ENCODE peak calls at places on chromosome 6, in eight cellular contexts. V is CD8-positive, alpha-beta memory T cell; F is caudate nucleus; J is fibroblast of lung; Y is keratinocyte; C is mammary epithelial cell; L is transverse colon; M is pancreas. I is an unnamed sample.

GRCh38 chr6:105769987-105770386 is 316.1 kb upstream of the PRDM1 start:
- DNase-seq in V (no peak), M (no peak), J (peak), L (no peak), F (no peak), Y (no peak), C (peak), I (peak)

GRCh38 chr6:17519120-17519519 is 81.0 kb upstream of the FAM8A1 start:
- DNase-seq in F (no peak), Y (peak), V (no peak), C (no peak), L (no peak), M (no peak), J (peak), I (no peak)

GRCh38 chr6:2231438-2231837 is 14.0 kb downstream of the GMDS start:
- DNase-seq in M (no peak), F (no peak), Y (no peak), C (no peak), V (no peak), L (no peak), J (peak), I (no peak)

GRCh38 chr6:113488812-113489685 is 368.1 kb upstream of the MARCKS start:
- DNase-seq in M (no peak), L (no peak), Y (no peak), V (no peak), C (no peak), J (no peak), F (no peak), I (no peak)

GRCh38 chr6:82878812-82879211 is 186.8 kb downstream of the UBE3D start:
- DNase-seq in L (no peak), J (peak), C (no peak), F (no peak), M (no peak), V (no peak), Y (no peak), I (no peak)

GRCh38 chr6:129759851-129760595 is 50.0 kb upstream of the ARHGAP18 start:
- DNase-seq in L (no peak), F (no peak), Y (no peak), M (no peak), C (no peak), J (no peak), V (no peak), I (no peak)

GRCh38 chr6:31350973-31351733 is 5.8 kb downstream of the HLA-B start:
- DNase-seq in C (no peak), Y (no peak), F (no peak), J (no peak), M (no peak), L (no peak), V (no peak), I (no peak)

GRCh38 chr6:42073287-42073686 is 23.0 kb downstream of the TAF8 start:
- DNase-seq in V (no peak), J (no peak), L (no peak), C (no peak), F (no peak), Y (no peak), M (no peak), I (no peak)

GRCh38 chr6:152462716-152463115 is 174.4 kb downstream of the SYNE1 start:
- DNase-seq in J (no peak), C (no peak), L (no peak), V (no peak), F (no peak), M (no peak), Y (no peak), I (no peak)

GRCh38 chr6:81682238-81682795 is 70.2 kb downstream of the TENT5A start:
- DNase-seq in F (no peak), M (no peak), Y (no peak), V (no peak), J (peak), L (no peak), C (no peak), I (no peak)

GRCh38 chr6:146781836-146782235 is 183.1 kb downstream of the ADGB start:
- DNase-seq in C (no peak), J (no peak), F (no peak), Y (no peak), V (no peak), M (no peak), L (no peak), I (no peak)

GRCh38 chr6:49888742-49889431 is 22.6 kb upstream of the CRISP1 start:
- DNase-seq in M (no peak), Y (no peak), L (no peak), C (no peak), V (no peak), F (no peak), J (no peak), I (no peak)

GRCh38 chr6:86070151-86070550 is 427.5 kb upstream of the SYNCRIP start:
- DNase-seq in M (no peak), J (no peak), Y (no peak), V (no peak), L (no peak), C (no peak), F (no peak), I (no peak)
- H3K27ac ChIP-seq in M (no peak), J (no peak), Y (no peak), V (no peak), L (no peak), C (no peak), F (no peak), I (no peak)

GRCh38 chr6:93418113-93418447 is 1.3 kb downstream of the EPHA7 start:
- DNase-seq in F (no peak), J (no peak), V (no peak), Y (no peak), L (no peak), M (no peak), C (no peak), I (no peak)
- H3K27ac ChIP-seq in F (peak), J (no peak), V (no peak), Y (no peak), L (peak), M (no peak), C (no peak), I (no peak)

GRCh38 chr6:138258197-138258596 is 39.9 kb upstream of the PBOV1 start:
- DNase-seq in L (no peak), F (no peak), Y (no peak), C (no peak), J (no peak), V (no peak), M (no peak), I (no peak)
- H3K27ac ChIP-seq in L (no peak), F (no peak), Y (no peak), C (no peak), J (no peak), V (no peak), M (no peak), I (no peak)

GRCh38 chr6:45703041-45703739 is 312.5 kb downstream of the CLIC5 start:
- DNase-seq in F (no peak), J (peak), Y (no peak), C (peak), V (no peak), L (no peak), M (no peak), I (no peak)
- H3K27ac ChIP-seq in F (no peak), J (no peak), Y (no peak), C (peak), V (no peak), L (no peak), M (no peak), I (peak)

DNA sequence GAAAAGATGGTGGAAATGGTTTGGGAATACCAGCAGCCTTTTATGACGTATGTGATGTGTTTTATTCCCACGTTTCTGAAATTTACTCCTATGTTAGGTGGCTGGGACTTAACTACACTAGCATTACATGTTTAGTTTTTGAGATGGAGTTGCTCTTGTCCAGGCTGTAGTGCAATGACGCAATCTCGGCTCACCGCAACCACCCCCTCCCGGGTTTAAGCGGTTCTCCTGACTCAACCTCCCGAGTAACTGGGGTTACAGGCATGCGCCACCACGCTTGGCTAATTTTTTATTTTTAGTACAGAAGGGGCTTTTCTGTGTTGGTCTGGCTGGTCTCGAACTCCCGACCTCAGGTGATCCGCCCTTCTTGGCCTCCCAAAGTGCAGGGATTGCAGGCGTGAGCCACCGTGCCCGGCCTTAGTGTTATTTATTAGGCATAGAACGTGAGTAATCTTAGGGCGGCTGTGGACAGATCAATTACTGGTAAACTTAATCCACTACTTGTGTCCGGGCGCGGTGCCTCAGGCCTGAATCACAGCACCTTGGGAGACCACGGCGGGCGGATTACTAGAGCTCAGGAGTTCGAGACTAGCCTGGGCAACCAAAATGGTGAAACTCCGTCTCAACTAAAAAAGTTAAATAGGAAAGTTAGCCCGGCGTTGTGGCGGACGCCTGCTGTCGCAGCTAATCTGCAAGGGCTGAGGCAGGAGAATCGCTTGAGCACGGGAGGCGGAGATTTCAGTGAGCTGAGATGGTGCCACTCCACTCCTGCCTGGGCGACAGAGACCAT is 123.8 kb upstream of the BTN3A2 start:
- DNase-seq in V (peak), J (peak), L (no peak), M (no peak), C (peak), Y (no peak), F (no peak), I (no peak)
- H3K27ac ChIP-seq in V (peak), J (peak), L (peak), M (peak), C (peak), Y (peak), F (no peak), I (peak)

GRCh38 chr6:158039178-158039557 is 57.5 kb downstream of the SYNJ2 start:
- DNase-seq in L (peak), Y (no peak), V (no peak), C (no peak), J (peak), F (no peak), M (no peak), I (no peak)

GRCh38 chr6:158041370-158041769 is 59.7 kb downstream of the SYNJ2 start:
- DNase-seq in Y (no peak), M (no peak), C (peak), F (no peak), L (no peak), V (no peak), J (no peak), I (no peak)

GRCh38 chr6:158040804-158041347 is 59.2 kb downstream of the SYNJ2 start:
- DNase-seq in V (no peak), C (no peak), M (no peak), J (peak), L (no peak), F (no peak), Y (no peak), I (no peak)

GRCh38 chr6:158039571-158040050 is 57.9 kb downstream of the SYNJ2 start:
- DNase-seq in L (no peak), V (no peak), M (peak), C (no peak), F (no peak), Y (no peak), J (peak), I (no peak)

DNA sequence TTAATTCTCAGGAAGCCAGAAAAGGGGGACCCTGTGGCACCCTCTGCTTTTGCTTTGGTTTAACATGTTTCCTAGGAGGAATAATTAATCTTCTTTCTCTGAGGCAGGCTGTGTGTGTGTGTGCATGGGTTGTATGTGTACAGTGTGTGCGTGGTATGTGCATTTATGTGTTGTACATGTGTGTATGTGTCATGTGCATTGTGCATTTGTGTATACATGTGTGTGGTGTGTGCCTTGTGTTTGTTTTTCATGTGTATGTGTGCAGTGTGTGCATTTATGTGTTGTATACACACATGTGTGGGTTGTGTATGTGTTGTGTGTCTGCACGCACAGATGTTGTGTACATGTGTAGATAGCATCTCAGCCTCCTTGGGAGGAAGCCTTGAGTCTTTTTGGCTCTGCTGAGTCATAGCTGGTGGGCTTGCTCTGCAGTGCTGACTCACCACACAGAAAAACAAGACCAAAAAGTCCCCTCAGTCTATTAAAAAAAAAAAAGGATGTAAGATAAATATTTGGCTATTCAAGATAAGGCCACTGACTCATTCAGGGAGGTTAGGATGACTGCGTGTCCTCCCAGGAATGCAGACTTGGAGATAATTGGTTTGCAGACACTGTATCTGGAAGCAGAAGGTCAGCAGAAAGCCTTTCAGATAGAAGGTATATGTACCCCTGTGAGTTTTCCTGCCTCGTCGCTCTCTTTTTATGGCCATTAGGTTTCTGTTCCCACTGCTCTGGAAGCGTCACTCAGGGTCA is 58.6 kb downstream of the SYNJ2 start:
- DNase-seq in Y (peak), V (no peak), C (peak), J (peak), L (no peak), F (no peak), M (peak), I (no peak)
- H3K27ac ChIP-seq in Y (peak), V (peak), C (no peak), J (peak), L (peak), F (peak), M (peak), I (no peak)

GRCh38 chr6:108655840-108656650 is 95.3 kb downstream of the FOXO3 start:
- DNase-seq in F (no peak), J (peak), C (no peak), V (no peak), M (no peak), L (no peak), Y (no peak), I (no peak)

GRCh38 chr6:108654465-108655106 is 93.9 kb downstream of the FOXO3 start:
- DNase-seq in L (no peak), C (no peak), Y (no peak), F (no peak), V (no peak), J (peak), M (no peak), I (no peak)

GRCh38 chr6:108658174-108658573 is 97.5 kb downstream of the FOXO3 start:
- DNase-seq in V (no peak), C (no peak), M (no peak), L (no peak), F (no peak), Y (no peak), J (no peak), I (no peak)

GRCh38 chr6:108653864-108654402 is 93.2 kb downstream of the FOXO3 start:
- DNase-seq in L (no peak), C (no peak), J (peak), M (no peak), F (no peak), V (no peak), Y (no peak), I (no peak)

DNA sequence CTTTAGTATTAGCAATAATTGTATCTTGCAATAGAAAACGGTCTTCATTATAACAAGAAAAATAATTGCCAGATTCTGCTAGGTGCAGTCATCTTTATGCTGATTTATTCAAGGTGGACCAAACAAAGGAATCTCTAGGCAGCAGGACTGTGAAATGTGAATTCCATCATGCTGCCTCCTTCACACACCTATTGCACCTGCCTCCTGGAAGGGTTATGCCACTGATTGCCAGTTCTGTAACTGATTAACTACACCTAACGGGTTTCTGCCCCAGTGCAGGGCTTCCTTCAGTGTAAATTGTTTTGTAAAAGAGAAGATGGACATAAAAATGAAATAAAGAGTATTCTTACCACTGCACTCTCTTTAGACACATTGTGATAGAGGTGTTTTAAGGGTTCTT is 96.1 kb downstream of the FOXO3 start:
- DNase-seq in M (no peak), J (no peak), F (no peak), Y (no peak), L (no peak), V (no peak), C (no peak), I (no peak)
- H3K27ac ChIP-seq in M (peak), J (peak), F (no peak), Y (no peak), L (peak), V (no peak), C (no peak), I (no peak)

GRCh38 chr6:35592178-35592577 is 79.5 kb upstream of the TULP1 start:
- DNase-seq in F (no peak), J (no peak), V (no peak), Y (no peak), L (no peak), M (no peak), C (no peak), I (no peak)
- H3K27ac ChIP-seq in F (peak), J (no peak), V (no peak), Y (no peak), L (peak), M (no peak), C (no peak), I (no peak)

DNA sequence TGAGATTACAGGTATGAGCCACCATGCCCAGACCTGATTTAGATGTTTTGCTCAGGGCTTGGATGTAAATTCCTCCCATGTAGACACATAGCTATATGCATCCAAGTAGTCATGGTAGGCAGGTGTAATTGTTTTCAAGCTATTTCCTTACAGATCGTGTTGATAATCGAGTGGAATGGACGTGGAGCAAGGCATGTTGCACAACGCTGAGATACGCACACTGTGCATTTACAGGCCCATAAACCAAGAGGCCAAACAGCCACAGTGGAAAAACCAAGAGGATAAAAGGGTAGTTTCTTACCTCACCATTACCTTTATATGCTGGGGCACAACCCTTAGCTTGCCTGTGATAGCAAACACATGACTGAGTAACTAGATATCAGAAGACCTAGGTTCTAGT is 51.0 kb upstream of the ADGRF1 start:
- DNase-seq in L (peak), J (no peak), M (no peak), C (no peak), F (no peak), V (no peak), Y (no peak), I (peak)
- H3K27ac ChIP-seq in L (no peak), J (no peak), M (no peak), C (no peak), F (no peak), V (no peak), Y (no peak), I (peak)

GRCh38 chr6:74066168-74066871 is 370.3 kb downstream of the CD109 start:
- DNase-seq in J (peak), Y (no peak), F (no peak), L (no peak), V (no peak), M (no peak), C (peak), I (peak)
- H3K27ac ChIP-seq in J (no peak), Y (peak), F (no peak), L (no peak), V (no peak), M (no peak), C (peak), I (peak)

I was measured in epithelial cell of prostate.